ENCODE peak calls at places on chromosomes 3 and 15, in six cellular contexts. R, B, F, W, I and Q are unnamed samples.
A peak's percentile ranks its signal among the peaks of the same experiment; 100 is the strongest.

GRCh38 chr15:78100886-78101285 is 8.5 kb downstream of the SH2D7 start:
- ATAC-seq in W (no peak), B (no peak), R (no peak), F (no peak), I (no peak), Q (no peak)

GRCh38 chr3:34263014-34263714 is 464.7 kb downstream of the PDCD6IP start:
- ATAC-seq in B (no peak), R (no peak), F (no peak), I (no peak), W (no peak), Q (no peak)

GRCh38 chr3:169430687-169431404 is 232.7 kb downstream of the MECOM start:
- ATAC-seq in W (no peak), F (no peak), R (no peak), B (no peak), I (no peak), Q (no peak)

GRCh38 chr3:28907616-28908015 is 373.3 kb upstream of the RBMS3 start:
- ATAC-seq in B (no peak), R (no peak), F (no peak), W (no peak), I (no peak), Q (no peak)

GRCh38 chr3:52982839-52983238 is 63.0 kb downstream of the SFMBT1 start:
- ATAC-seq in F (no peak), B (peak; percentile 58), R (no peak), I (no peak), W (no peak), Q (no peak)

GRCh38 chr3:78204977-78205376 is 1165.1 kb downstream of the ROBO2 start:
- ATAC-seq in W (no peak), R (no peak), F (no peak), I (no peak), B (no peak), Q (no peak)

GRCh38 chr15:26537653-26538052 is 235.2 kb downstream of the GABRB3 start:
- ATAC-seq in R (no peak), B (no peak), F (no peak), W (no peak), I (no peak), Q (no peak)

GRCh38 chr3:4950948-4951347 is 28.3 kb upstream of the BHLHE40 start:
- ATAC-seq in R (no peak), I (peak; percentile 56), W (no peak), B (no peak), F (no peak), Q (no peak)

GRCh38 chr15:52523192-52523591 is 5.5 kb downstream of the MYO5A start:
- ATAC-seq in F (no peak), B (no peak), R (no peak), I (no peak), W (no peak), Q (no peak)

GRCh38 chr15:80936288-80937078 is 53.1 kb downstream of the MESD start:
- ATAC-seq in B (no peak), F (peak; percentile 40), W (no peak), I (no peak), R (no peak), Q (no peak)

GRCh38 chr3:74643636-74644035 is 29.2 kb upstream of the CNTN3 start:
- ATAC-seq in I (no peak), F (no peak), R (no peak), B (no peak), W (peak; percentile 78), Q (peak; percentile 77)

GRCh38 chr3:158102660-158103085 is 3.5 kb downstream of the SHOX2 start:
- ATAC-seq in R (no peak), F (no peak), B (no peak), I (no peak), W (no peak), Q (no peak)
- H3K27ac ChIP-seq in R (no peak overlapping the region), F (no peak overlapping the region), B (no peak overlapping the region), I (no peak overlapping the region), W (no peak overlapping the region), Q (no peak overlapping the region)

GRCh38 chr15:31340591-31340990 is 14.0 kb downstream of the KLF13 start:
- ATAC-seq in W (no peak), R (no peak), I (no peak), F (no peak), B (no peak), Q (no peak)

GRCh38 chr15:31338879-31339557 is 12.4 kb downstream of the KLF13 start:
- ATAC-seq in W (peak; percentile 88), B (peak; percentile 81), I (peak; percentile 88), F (peak; percentile 60), R (no peak), Q (peak; percentile 72)

GRCh38 chr15:31338318-31338878 is 11.8 kb downstream of the KLF13 start:
- ATAC-seq in W (peak; percentile 57), F (no peak), R (no peak), B (peak; percentile 79), I (no peak), Q (peak; percentile 22)

GRCh38 chr15:31340047-31340446 is 13.4 kb downstream of the KLF13 start:
- ATAC-seq in W (no peak), R (no peak), I (no peak), B (no peak), F (no peak), Q (no peak)

DNA sequence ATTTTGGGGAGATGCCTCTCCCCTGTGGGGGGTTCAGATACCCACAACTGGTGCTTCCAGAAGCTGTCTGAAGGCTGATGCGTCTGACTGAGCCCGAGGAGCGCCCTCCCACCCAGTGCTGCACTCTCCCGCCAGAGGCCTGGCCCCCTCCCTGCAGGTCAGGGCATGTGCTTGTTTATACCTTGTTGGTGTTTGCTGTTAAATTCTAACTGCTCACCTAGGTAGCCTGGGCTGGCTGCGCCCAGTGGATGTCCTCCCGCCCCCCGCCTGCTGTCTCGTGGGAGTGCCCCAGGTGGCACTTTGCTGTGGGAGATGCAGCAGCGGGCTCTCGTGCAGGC is 12.9 kb downstream of the KLF13 start:
- ATAC-seq in F (no peak), B (no peak), I (no peak), W (no peak), R (no peak), Q (no peak)
- TF ChIP-seq POLR2AphosphoS5 in F (no peak), B (no peak), I (no peak), W (no peak), R (no peak), Q (no peak)

GRCh38 chr3:194163697-194164096 is 27.7 kb downstream of the HES1 start:
- ATAC-seq in W (no peak), F (no peak), R (no peak), B (no peak), I (no peak), Q (no peak)

GRCh38 chr3:194162817-194163584 is 27.1 kb downstream of the HES1 start:
- ATAC-seq in W (no peak), I (no peak), R (no peak), F (no peak), B (no peak), Q (no peak)

GRCh38 chr3:194160158-194160557 is 24.2 kb downstream of the HES1 start:
- ATAC-seq in F (no peak), B (no peak), R (no peak), W (no peak), I (no peak), Q (no peak)

GRCh38 chr3:194162070-194162678 is 26.2 kb downstream of the HES1 start:
- ATAC-seq in B (no peak), F (peak; percentile 22), W (no peak), R (no peak), I (peak; percentile 68), Q (no peak)

DNA sequence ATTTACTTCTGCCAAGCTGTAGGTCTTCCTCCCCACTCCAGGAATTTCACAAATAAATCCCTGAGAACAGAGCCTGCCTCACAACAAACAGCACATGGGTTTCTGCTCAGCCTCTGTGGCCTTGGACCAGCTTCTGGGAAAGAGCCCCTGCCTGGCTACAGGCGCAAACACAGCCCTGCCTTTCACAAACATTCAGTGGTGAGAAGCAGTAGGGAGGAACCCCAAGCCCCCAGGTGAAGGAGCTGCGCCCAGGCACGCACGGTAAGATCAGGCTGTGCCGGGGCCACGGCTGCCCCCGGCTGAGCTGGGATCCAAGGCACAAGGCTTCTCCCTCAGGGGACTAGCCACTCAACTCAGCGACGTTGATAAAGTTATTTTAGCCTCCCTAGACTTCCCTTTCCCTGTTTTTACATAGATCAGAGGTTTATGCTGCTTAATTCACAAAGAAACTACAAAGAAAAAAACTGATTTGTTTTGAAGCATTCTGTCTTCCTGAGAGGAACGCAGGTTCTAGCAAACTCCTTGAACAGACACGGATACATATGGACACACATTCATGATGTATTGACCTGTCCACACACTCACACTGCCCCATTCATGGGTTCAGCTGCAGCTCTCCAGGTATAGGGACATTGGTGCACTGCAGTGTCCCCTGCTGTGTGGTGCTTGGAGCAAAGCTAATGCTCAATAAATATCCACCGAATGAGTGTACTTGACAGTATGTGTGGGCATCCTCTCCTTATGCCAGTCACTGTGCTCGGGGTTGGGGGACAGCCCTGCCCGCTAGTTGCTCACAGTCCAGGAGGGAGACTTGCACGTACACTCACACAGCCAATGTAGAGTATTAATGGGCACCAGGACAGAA is 25.5 kb downstream of the HES1 start:
- ATAC-seq in B (no peak), W (no peak), I (peak; percentile 86), R (peak; percentile 4), F (peak; percentile 50), Q (no peak)
- TF ChIP-seq POLR2A in B (no peak), W (no peak), I (no peak), R (no peak), F (no peak), Q (no peak)

GRCh38 chr3:49269443-49269842 is 7.6 kb downstream of the C3orf62 start:
- ATAC-seq in F (no peak), I (no peak), W (no peak), R (no peak), B (no peak), Q (no peak)

GRCh38 chr3:49273825-49274532 is 3.1 kb downstream of the C3orf62 start:
- ATAC-seq in F (peak; percentile 31), R (no peak), I (no peak), B (no peak), W (no peak), Q (no peak)

GRCh38 chr3:49265987-49266386 is 11.0 kb downstream of the C3orf62 start:
- ATAC-seq in B (no peak), F (no peak), R (no peak), W (no peak), I (peak; percentile 41), Q (no peak)

GRCh38 chr3:49266410-49267170 is 10.4 kb downstream of the C3orf62 start:
- ATAC-seq in W (peak; percentile 40), I (no peak), R (no peak), B (no peak), F (no peak), Q (no peak)

DNA sequence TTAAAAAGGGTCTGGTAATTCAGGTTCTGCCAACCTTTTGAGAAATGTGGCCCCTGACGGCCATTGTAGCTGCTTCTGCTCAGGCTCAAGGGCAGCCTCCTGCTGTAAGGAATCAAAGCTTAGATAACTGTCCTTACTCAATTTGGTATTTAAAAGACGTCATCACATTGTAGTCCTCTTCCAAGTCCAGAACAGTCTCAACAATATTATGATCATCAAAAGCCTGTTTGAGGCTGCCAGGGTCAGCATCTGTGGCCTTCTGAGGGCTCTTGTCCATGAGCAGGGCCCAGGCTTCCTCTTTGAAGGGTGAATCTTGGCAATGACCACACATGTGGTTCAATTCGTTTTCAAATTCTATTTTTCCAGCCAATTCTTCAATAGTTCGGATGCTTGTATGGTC is 6.0 kb downstream of the C3orf62 start:
- ATAC-seq in B (no peak), I (no peak), R (no peak), W (peak; percentile 57), F (no peak), Q (peak; percentile 65)
- H3K27ac ChIP-seq in B (no peak overlapping the region), I (no peak overlapping the region), R (no peak overlapping the region), W (no peak overlapping the region), F (no peak overlapping the region), Q (no peak overlapping the region)

GRCh38 chr15:95698230-95698629 is 632.3 kb upstream of the NR2F2 start:
- ATAC-seq in W (no peak), F (no peak), B (no peak), I (no peak), R (no peak), Q (no peak)
- TF ChIP-seq POLR2AphosphoS5 in W (no peak), F (no peak), B (no peak), I (no peak), R (no peak), Q (no peak)